ENCODE peak calls at places on chromosomes 2 and 18, in four cellular contexts. I, P, L and Z are unnamed samples. For H3K9me3, the result is how much of the 10 kb centered on the place peaks cover.

GRCh38 chr18:79871026-79871390 is 73.3 kb downstream of the KCNG2 start:
- DNase-seq in P (peak), L (no peak), I (peak), Z (no peak)

GRCh38 chr2:44769349-44770005 is 172.0 kb upstream of the SIX3 start:
- DNase-seq in I (no peak), L (no peak), P (no peak), Z (no peak)

GRCh38 chr2:42908538-42909200 is 116.3 kb upstream of the HAAO start:
- DNase-seq in L (no peak), P (peak), I (no peak), Z (no peak)

GRCh38 chr2:236360486-236360885 is 96.3 kb upstream of the ASB18 start:
- DNase-seq in P (no peak), L (no peak), I (no peak), Z (no peak)

GRCh38 chr2:171210864-171211431 is 50.3 kb upstream of the TLK1 start:
- DNase-seq in I (no peak), L (no peak), P (no peak), Z (no peak)

GRCh38 chr2:130337735-130338325 is 4.9 kb upstream of the IMP4 start:
- DNase-seq in P (no peak), I (no peak), L (no peak), Z (no peak)

GRCh38 chr2:176178271-176178806 is 10.1 kb upstream of the HOXD1 start:
- DNase-seq in P (no peak), I (no peak), L (no peak), Z (no peak)

GRCh38 chr18:7592305-7593071 is 25.4 kb downstream of the PTPRM start:
- DNase-seq in L (no peak), P (no peak), I (no peak), Z (no peak)

GRCh38 chr2:62216113-62216512 is 20.2 kb downstream of the B3GNT2 start:
- DNase-seq in P (no peak), I (no peak), L (no peak), Z (no peak)

GRCh38 chr2:233929352-233929843 is 12.2 kb downstream of the TRPM8 start:
- DNase-seq in I (no peak), P (no peak), L (no peak), Z (no peak)

GRCh38 chr2:9644021-9644420 is 13.2 kb upstream of the YWHAQ start:
- DNase-seq in L (no peak), I (no peak), P (no peak), Z (no peak)
- H3K27ac ChIP-seq in L (no peak), I (no peak), P (no peak), Z (peak)

GRCh38 chr18:58618822-58619553 is 9.9 kb downstream of the ALPK2 start:
- DNase-seq in I (no peak), P (no peak), L (no peak), Z (no peak)

GRCh38 chr18:58625839-58626238 is 3.1 kb downstream of the ALPK2 start:
- DNase-seq in L (no peak), I (no peak), P (no peak), Z (no peak)

GRCh38 chr18:58619554-58619915 is 9.4 kb downstream of the ALPK2 start:
- DNase-seq in P (no peak), L (no peak), I (no peak), Z (no peak)

DNA sequence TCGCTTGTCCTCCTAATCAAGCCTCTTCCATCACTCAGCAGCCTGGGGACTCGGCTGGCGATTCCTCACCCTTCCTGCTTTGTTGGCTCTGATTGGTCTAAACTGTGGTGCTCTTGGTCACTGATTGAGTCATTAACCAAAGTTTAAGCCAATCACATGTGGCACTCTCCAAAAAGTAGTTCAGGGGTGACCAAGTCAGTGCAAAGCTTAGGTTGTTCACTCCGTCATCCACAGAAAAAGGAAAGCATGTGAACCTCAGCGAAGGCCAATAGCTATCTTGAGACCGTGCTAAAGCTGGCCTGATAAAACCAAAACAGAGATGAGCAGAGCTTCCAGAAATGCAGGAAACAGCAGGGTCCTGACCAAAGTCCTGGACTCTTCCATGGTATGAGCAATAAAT is 4.9 kb downstream of the ALPK2 start:
- DNase-seq in L (no peak), P (no peak), I (no peak), Z (no peak)
- H3K9me3 ChIP-seq in L (under half), P (under half), I (under half), Z (under half)

GRCh38 chr2:191864623-191865521 is 18.0 kb upstream of the CAVIN2 start:
- DNase-seq in P (no peak), L (no peak), I (no peak), Z (no peak)
- H3K27ac ChIP-seq in P (no peak), L (peak), I (peak), Z (peak)

DNA sequence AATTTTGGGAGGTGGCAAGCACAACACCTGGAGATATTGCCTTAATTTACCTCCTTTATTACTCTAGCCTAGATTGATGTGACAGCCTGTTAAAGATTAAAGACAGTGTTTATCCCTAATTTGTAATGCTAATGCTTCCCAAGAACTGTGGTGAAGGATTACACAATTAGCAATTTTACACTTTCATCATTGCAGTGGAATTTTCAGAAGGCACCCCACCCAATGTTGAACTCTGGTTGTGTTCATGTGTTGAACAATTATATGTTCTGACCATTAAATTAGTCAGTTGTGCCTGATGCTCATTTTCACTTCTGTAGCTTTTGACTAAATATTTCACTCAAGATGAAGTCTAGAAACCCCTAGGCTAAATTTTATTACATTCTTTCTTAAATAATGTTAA is 317.1 kb upstream of the CWC22 start:
- DNase-seq in I (no peak), P (no peak), L (no peak), Z (no peak)
- H3K9me3 ChIP-seq in I (under half), P (under half), L (under half), Z (under half)

GRCh38 chr2:207150294-207150693 is 15.5 kb downstream of the KLF7 start:
- DNase-seq in I (no peak), L (no peak), P (no peak), Z (no peak)
- H3K27ac ChIP-seq in I (peak), L (peak), P (no peak), Z (peak)

GRCh38 chr18:28767781-28768211 is 590.9 kb upstream of the CDH2 start:
- DNase-seq in L (no peak), P (no peak), I (no peak), Z (no peak)
- H3K9me3 ChIP-seq in L (under half), P (under half), I (under half), Z (under half)

DNA sequence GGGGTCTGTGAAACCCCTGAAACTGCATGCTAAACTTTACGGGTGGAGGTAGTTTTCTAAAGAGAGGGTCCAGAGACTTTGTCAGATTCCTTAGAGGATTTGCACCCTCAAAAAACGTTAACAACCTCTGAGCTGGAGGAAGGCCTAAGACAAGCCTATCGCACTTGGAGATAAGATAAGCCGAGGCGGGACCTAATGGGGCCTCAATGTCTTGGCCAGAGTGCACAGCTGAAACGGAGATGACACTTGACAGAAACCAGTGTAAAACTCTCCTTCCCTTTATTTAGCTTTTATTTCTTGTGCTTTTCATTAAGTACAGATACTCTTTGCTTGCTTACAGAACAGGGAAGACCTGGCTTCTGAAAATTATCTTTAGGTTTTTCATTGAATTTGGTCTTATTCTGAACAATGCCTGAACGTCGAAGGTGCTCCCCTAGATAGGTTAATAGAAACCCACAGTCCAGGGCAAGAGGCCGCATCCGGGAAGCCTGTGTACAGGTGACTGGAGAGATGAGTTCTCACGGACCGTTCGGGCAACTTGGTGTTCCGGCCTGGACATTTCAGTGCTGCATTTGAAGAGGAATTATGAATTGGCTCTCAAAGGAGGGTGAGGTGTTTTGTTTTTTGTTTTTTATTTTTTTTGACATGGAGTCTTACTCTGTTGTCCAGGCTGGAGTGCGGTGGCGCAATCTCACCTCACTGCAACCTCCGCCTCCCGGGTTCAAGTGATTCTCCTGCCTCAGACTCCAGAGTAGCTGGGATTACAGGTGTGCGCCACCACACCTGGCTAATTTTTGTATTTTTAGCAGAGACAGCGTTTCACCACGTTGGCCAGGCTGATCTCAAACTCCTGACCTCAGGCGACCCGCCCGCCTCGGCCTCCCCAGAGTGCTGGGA is 49.7 kb downstream of the SH3BP4 start:
- DNase-seq in I (no peak), P (no peak), L (no peak), Z (no peak)
- H3K27ac ChIP-seq in I (no peak), P (no peak), L (no peak), Z (no peak)